ENCODE peak calls at places on chromosome 10, in nine cellular contexts. C is GM12892; N is cardiac muscle cell; O is amniotic stem cell; U is activated CD8-positive, alpha-beta memory T cell treated with anti-CD3 and anti-CD28 coated beads, Interleukin-2, amount 50 U/mL, for 48 hours; F is retinal pigment epithelial cell; X is dermis blood vessel endothelial cell; R is left cardiac atrium; K is NCI-H1092 treated with DMSO at 0.1 percent for 48 hours. P is an unnamed sample.

GRCh38 chr10:20855398-20856038 is 41.6 kb downstream of the NEBL start:
- DNase-seq in N (no peak), X (peak; percentile 47), R (no peak), U (no peak), C (no peak), F (no peak), O (no peak), K (peak; percentile 3), P (no peak)

GRCh38 chr10:12241810-12242529 is 46.0 kb downstream of the CDC123 start:
- DNase-seq in X (peak; percentile 27), O (no peak), C (no peak), K (peak; percentile 7), R (peak; percentile 70), N (no peak), F (no peak), U (no peak), P (no peak)

GRCh38 chr10:132255489-132256344 is 52.0 kb downstream of the STK32C start:
- DNase-seq in X (no peak), O (no peak), R (no peak), F (no peak), C (no peak), K (no peak), N (no peak), U (no peak), P (no peak)

GRCh38 chr10:117635851-117636250 is 93.3 kb downstream of the EMX2 start:
- DNase-seq in U (no peak), F (no peak), R (no peak), X (no peak), K (no peak), N (no peak), O (no peak), C (no peak), P (no peak)

GRCh38 chr10:124291009-124291671 is 127.6 kb downstream of the OAT start:
- DNase-seq in R (peak; percentile 51), X (no peak), K (no peak), F (no peak), C (no peak), O (no peak), N (no peak), U (no peak), P (no peak)

GRCh38 chr10:72779874-72780273 is 87.9 kb downstream of the MCU start:
- DNase-seq in X (no peak), C (no peak), O (no peak), F (no peak), N (no peak), U (no peak), K (no peak), R (no peak), P (no peak)

GRCh38 chr10:49518982-49519578 is 19.8 kb downstream of the ERCC6 start:
- DNase-seq in R (no peak), F (no peak), O (peak; percentile 26), K (peak; percentile 14), X (peak; percentile 79), U (no peak), N (peak; percentile 55), C (no peak), P (no peak)

GRCh38 chr10:59971915-59972314 is 65.6 kb upstream of the CCDC6 start:
- DNase-seq in K (no peak), C (no peak), U (no peak), X (no peak), F (no peak), O (no peak), N (peak; percentile 9), R (no peak), P (no peak)

GRCh38 chr10:22980822-22981221 is 53.0 kb downstream of the ARMC3 start:
- DNase-seq in U (no peak), N (no peak), F (no peak), X (no peak), K (no peak), C (no peak), O (no peak), R (no peak), P (no peak)

P was measured in SJSA1.